ENCODE peak calls at places on chromosome X, in ten cellular contexts. I is NCI-H2171 treated with DMSO at 0.1 percent for 48 hours; V is NCI-H1105; R is Ammon's horn; N is GM19239; G is AG10803; H is activated CD4-positive, alpha-beta T cell treated with anti-CD3 and anti-CD28 coated beads, Interleukin-2, amount 50 U/mL, for 1 hour; T is iPS-NIHi11; B is endothelial cell; C is stimulated activated CD4-positive, alpha-beta T cell treated with anti-CD3 and anti-CD28 coated beads, TNF-alpha, amount 100 ng/mL, for 24 hours. D is an unnamed sample.

GRCh38 chrX:140050906-140051305 is 85.6 kb upstream of the CXorf66 start:
- DNase-seq in I (peak), V (no peak), R (peak), N (no peak), G (peak), H (no peak), T (no peak), B (no peak), C (no peak), D (no peak)

GRCh38 chrX:120334603-120335002 is 23.3 kb upstream of the TMEM255A start:
- DNase-seq in I (no peak), V (no peak), R (no peak), N (no peak), G (no peak), H (no peak), T (no peak), B (no peak), C (no peak), D (no peak)

GRCh38 chrX:32455704-32456103 is 755.6 kb downstream of the DMD start:
- DNase-seq in I (no peak), V (no peak), R (no peak), N (no peak), G (no peak), H (no peak), T (no peak), B (no peak), C (no peak), D (no peak)

GRCh38 chrX:100410083-100410590 is at the start of gene PCDH19:
- DNase-seq in I (peak), V (peak), R (peak), N (no peak), G (peak), H (peak), T (peak), B (peak), C (no peak), D (peak)

GRCh38 chrX:108304210-108304609 is 134.0 kb downstream of the COL4A6 start:
- DNase-seq in I (peak), V (no peak), R (no peak), N (no peak), G (no peak), H (no peak), T (peak), B (no peak), C (no peak), D (no peak)

GRCh38 chrX:68098431-68098830 is 334.9 kb downstream of the OPHN1 start:
- DNase-seq in I (no peak), V (no peak), R (no peak), N (no peak), G (no peak), H (no peak), T (no peak), B (no peak), C (no peak), D (no peak)

GRCh38 chrX:110167952-110168451 is 149.9 kb downstream of the AMMECR1 start:
- DNase-seq in I (no peak), V (no peak), R (peak), N (no peak), G (peak), H (peak), T (peak), B (peak), C (peak), D (no peak)

GRCh38 chrX:67648361-67648760 is 104.5 kb downstream of the AR start:
- DNase-seq in I (no peak), V (no peak), R (no peak), N (no peak), G (no peak), H (no peak), T (no peak), B (no peak), C (no peak), D (no peak)

GRCh38 chrX:118718737-118719136 is 8.7 kb upstream of the IL13RA1 start:
- DNase-seq in I (no peak), V (no peak), R (peak), N (no peak), G (no peak), H (no peak), T (no peak), B (no peak), C (no peak), D (no peak)

GRCh38 chrX:50839730-50840129 is 25.7 kb upstream of the SHROOM4 start:
- DNase-seq in I (no peak), V (no peak), R (no peak), N (no peak), G (no peak), H (no peak), T (no peak), B (no peak), C (no peak), D (no peak)